ENCODE peak calls at places on chromosomes 16 and 17, in four cellular contexts. S is AG10803, R is fibroblast of mammary gland, T is AG04449. I is an unnamed sample.

GRCh38 chr17:28760987-28761562 is 17.3 kb downstream of the TRAF4 start:
- DNase-seq in S (peak), R (peak), T (peak), I (peak)

GRCh38 chr16:81004646-81005353 is 1.9 kb downstream of the CMC2 start:
- DNase-seq in S (peak), T (no peak), R (peak), I (no peak)

GRCh38 chr17:31048142-31048541 is 46.6 kb upstream of the NF1 start:
- DNase-seq in R (no peak), S (no peak), T (no peak), I (no peak)

GRCh38 chr17:49783051-49783715 is 5.3 kb upstream of the KAT7 start:
- DNase-seq in S (peak), R (no peak), T (no peak), I (no peak)

GRCh38 chr17:40038882-40039513 is 15.2 kb downstream of the MED24 start:
- DNase-seq in R (peak), T (peak), S (peak), I (peak)

GRCh38 chr17:34756670-34757021 is 177.3 kb downstream of the TMEM132E start:
- DNase-seq in R (no peak), S (no peak), T (no peak), I (no peak)

GRCh38 chr17:18224428-18225120 is 861 bp upstream of the LLGL1 start:
- DNase-seq in R (peak), S (no peak), T (no peak), I (no peak)

GRCh38 chr17:47775181-47775580 is 42.1 kb downstream of the TBX21 start:
- DNase-seq in T (no peak), R (peak), S (no peak), I (no peak)

GRCh38 chr17:15194859-15195277 is 70.3 kb downstream of the PMP22 start:
- DNase-seq in S (peak), T (peak), R (no peak), I (no peak)

GRCh38 chr17:80847506-80848230 is 144.0 kb upstream of the CHMP6 start:
- DNase-seq in T (no peak), S (no peak), R (no peak), I (no peak)

GRCh38 chr17:66945451-66945850 is 19.1 kb upstream of the CACNG4 start:
- DNase-seq in R (peak), S (peak), T (no peak), I (no peak)

GRCh38 chr16:67284699-67285646 is 5.6 kb downstream of the PLEKHG4 start:
- DNase-seq in S (no peak), T (no peak), R (peak), I (peak)

GRCh38 chr17:66925811-66926500 is 38.6 kb upstream of the CACNG4 start:
- DNase-seq in R (no peak), T (no peak), S (no peak), I (no peak)

GRCh38 chr17:76399175-76400172 is 15.1 kb downstream of the SPHK1 start:
- DNase-seq in R (no peak), T (no peak), S (no peak), I (no peak)

GRCh38 chr17:40417258-40417608 is 463 bp downstream of the TOP2A start:
- DNase-seq in T (no peak), S (no peak), R (no peak), I (no peak)

GRCh38 chr16:84414789-84415326 is 46.5 kb downstream of the ATP2C2 start:
- DNase-seq in T (no peak), R (no peak), S (no peak), I (no peak)

GRCh38 chr16:67806428-67807147 is at the start of the genes RANBP10 and TSNAXIP1:
- DNase-seq in T (peak), S (peak), R (peak), I (peak)

GRCh38 chr17:57940217-57940616 is 15.0 kb downstream of the CUEDC1 start:
- DNase-seq in T (no peak), S (no peak), R (no peak), I (no peak)

GRCh38 chr17:42307362-42307927 is 19.1 kb downstream of the STAT5A start:
- DNase-seq in T (no peak), R (no peak), S (no peak), I (no peak)

GRCh38 chr17:17305282-17305801 is 2.2 kb downstream of the NT5M start:
- DNase-seq in T (no peak), R (no peak), S (no peak), I (no peak)

GRCh38 chr16:75007443-75007842 is 8.6 kb downstream of the ZNRF1 start:
- DNase-seq in S (no peak), T (no peak), R (no peak), I (no peak)

GRCh38 chr16:30119428-30119827 is 3.6 kb downstream of the MAPK3 start:
- DNase-seq in S (peak), T (no peak), R (peak), I (no peak)

GRCh38 chr16:67244387-67245188 is 2.7 kb downstream of the FHOD1 start:
- DNase-seq in T (peak), R (peak), S (peak), I (no peak)

GRCh38 chr16:17232487-17232886 is 238.3 kb downstream of the XYLT1 start:
- DNase-seq in T (no peak), R (no peak), S (no peak), I (no peak)

GRCh38 chr17:36493956-36494355 is 7.5 kb downstream of the ZNHIT3 start:
- DNase-seq in R (no peak), T (no peak), S (peak), I (no peak)

GRCh38 chr17:82003411-82004381 is 19.0 kb downstream of the CENPX start:
- DNase-seq in T (peak), S (peak), R (peak), I (no peak)

GRCh38 chr17:8629371-8630226 is 926 bp downstream of the MYH10 start:
- DNase-seq in T (no peak), R (peak), S (peak), I (no peak)

GRCh38 chr17:77349976-77350830 is 209.4 kb downstream of the SEC14L1 start:
- DNase-seq in R (peak), S (peak), T (no peak), I (no peak)

GRCh38 chr16:87607223-87607622 is 4.9 kb downstream of the JPH3 start:
- DNase-seq in T (no peak), R (no peak), S (no peak), I (no peak)

GRCh38 chr17:81277938-81278693 is 17.0 kb downstream of the SLC38A10 start:
- DNase-seq in R (peak), S (no peak), T (no peak), I (no peak)

GRCh38 chr17:55420067-55420775 is 1.4 kb downstream of the MMD start:
- DNase-seq in R (no peak), T (no peak), S (no peak), I (no peak)

GRCh38 chr17:78709119-78709681 is 72.9 kb downstream of the CYTH1 start:
- DNase-seq in T (no peak), S (no peak), R (no peak), I (no peak)

GRCh38 chr16:640614-641013 is 1.0 kb upstream of the MCRIP2 start:
- DNase-seq in T (no peak), S (no peak), R (no peak), I (no peak)
- H3K4me3 ChIP-seq in T (peak), S (no peak), R (no peak), I (peak)

GRCh38 chr17:72271603-72272002 is 150.8 kb downstream of the SOX9 start:
- DNase-seq in R (no peak), S (no peak), T (no peak), I (no peak)

GRCh38 chr17:72274632-72275031 is 153.8 kb downstream of the SOX9 start:
- DNase-seq in R (no peak), S (no peak), T (no peak), I (no peak)

GRCh38 chr17:72267601-72268000 is 146.8 kb downstream of the SOX9 start:
- DNase-seq in S (no peak), R (no peak), T (no peak), I (no peak)

GRCh38 chr17:72270530-72270929 is 149.7 kb downstream of the SOX9 start:
- DNase-seq in T (no peak), S (peak), R (peak), I (peak)

DNA sequence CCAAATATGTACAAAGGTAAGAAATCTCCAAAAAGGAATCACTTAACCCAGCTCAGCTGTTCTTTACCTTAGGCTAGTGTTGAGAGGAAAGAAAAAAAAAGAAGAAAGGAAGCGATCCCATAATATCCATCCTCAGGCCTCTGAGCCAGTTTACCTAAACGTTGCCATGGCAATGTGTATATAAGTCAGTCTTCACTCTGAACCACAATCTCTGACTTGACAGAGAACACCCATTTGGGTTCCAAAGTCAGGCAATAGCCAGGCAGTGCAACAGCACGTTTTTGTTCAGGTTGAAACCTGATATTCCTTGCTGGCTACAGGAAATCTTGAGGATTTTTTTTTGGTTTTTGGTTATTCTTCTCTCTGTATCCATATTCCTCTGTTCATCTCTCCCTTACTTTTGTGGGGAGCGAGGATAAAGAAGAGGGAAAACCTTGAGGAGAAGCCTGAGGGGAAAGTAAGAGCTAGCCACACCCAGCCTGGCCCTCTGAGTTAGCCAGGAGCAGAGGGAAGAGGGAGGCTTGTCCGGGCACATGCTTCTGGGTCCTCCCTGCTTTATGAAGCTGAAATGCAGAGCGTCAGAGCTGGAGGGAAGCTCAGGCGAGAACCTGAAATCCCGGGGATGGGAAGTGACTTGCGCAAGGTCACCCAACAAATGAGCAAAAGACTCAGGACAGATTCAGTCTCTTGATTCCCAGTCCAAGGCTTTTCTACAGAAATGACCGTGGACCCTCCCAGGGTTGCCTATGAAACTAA is 152.7 kb downstream of the SOX9 start:
- DNase-seq in T (no peak), R (no peak), S (no peak), I (no peak)
- H3K4me3 ChIP-seq in T (no peak), R (no peak), S (no peak), I (no peak)

GRCh38 chr17:38464251-38464722 is 36.0 kb downstream of the ARHGAP23 start:
- DNase-seq in T (no peak), S (peak), R (peak), I (no peak)
- H3K4me3 ChIP-seq in T (peak), S (peak), R (no peak), I (no peak)

GRCh38 chr17:27631409-27631755 is 394 bp downstream of the LGALS9 start:
- DNase-seq in T (no peak), S (no peak), R (no peak), I (no peak)
- H3K4me3 ChIP-seq in T (no peak), S (no peak), R (no peak), I (no peak)

GRCh38 chr16:4797805-4798252 is 2.7 kb downstream of the SMIM22 start:
- DNase-seq in S (no peak), R (no peak), T (no peak), I (no peak)
- H3K4me3 ChIP-seq in S (no peak), R (no peak), T (no peak), I (no peak)

GRCh38 chr16:49546059-49546458 is 172.5 kb downstream of the C16orf78 start:
- DNase-seq in S (no peak), R (no peak), T (no peak), I (no peak)
- H3K4me3 ChIP-seq in S (no peak), R (no peak), T (no peak), I (no peak)

GRCh38 chr17:64449545-64449944 is 630 bp downstream of the MILR1 start:
- DNase-seq in T (no peak), S (no peak), R (peak), I (no peak)
- H3K4me3 ChIP-seq in T (no peak), S (no peak), R (peak), I (no peak)

I was measured in LNCaP clone FGC.